ENCODE peak calls at places on chromosome 4, in four cellular contexts. One of them, this sample, is unnamed.

GRCh38 chr4:5036239-5036638 is 15.0 kb upstream of the STK32B start:
- DNase-seq in neuronal stem cell: no peak
- DNase-seq in BE2C: no peak
- DNase-seq in SJCRH30: no peak
- DNase-seq in this sample: peak; percentile 59

GRCh38 chr4:136741468-136741867 is 790.8 kb downstream of the PCDH18 start:
- DNase-seq in BE2C: no peak
- DNase-seq in neuronal stem cell: no peak
- DNase-seq in SJCRH30: no peak
- DNase-seq in this sample: no peak

GRCh38 chr4:52051213-52051614 is at the start of gene SPATA18:
- DNase-seq in neuronal stem cell: no peak
- DNase-seq in BE2C: no peak
- DNase-seq in SJCRH30: no peak
- DNase-seq in this sample: no peak

GRCh38 chr4:86685401-86685800 is 91.3 kb downstream of the PTPN13 start:
- DNase-seq in neuronal stem cell: no peak
- DNase-seq in SJCRH30: no peak
- DNase-seq in BE2C: no peak
- DNase-seq in this sample: peak; percentile 25

GRCh38 chr4:8370835-8371234 is 69.7 kb downstream of the ACOX3 start:
- DNase-seq in SJCRH30: no peak
- DNase-seq in neuronal stem cell: no peak
- DNase-seq in BE2C: no peak
- DNase-seq in this sample: no peak

GRCh38 chr4:110635155-110635479 is 12.2 kb upstream of the PITX2 start:
- DNase-seq in neuronal stem cell: no peak
- DNase-seq in SJCRH30: no peak
- DNase-seq in BE2C: no peak
- DNase-seq in this sample: no peak

GRCh38 chr4:158042591-158043030 is 130.2 kb downstream of the GASK1B start:
- DNase-seq in BE2C: no peak
- DNase-seq in SJCRH30: no peak
- DNase-seq in neuronal stem cell: no peak
- DNase-seq in this sample: peak; percentile 68

GRCh38 chr4:120130786-120131185 is 64.1 kb upstream of the MAD2L1 start:
- DNase-seq in BE2C: no peak
- DNase-seq in SJCRH30: no peak
- DNase-seq in neuronal stem cell: no peak
- DNase-seq in this sample: no peak

GRCh38 chr4:109921384-109921808 is 8.7 kb downstream of the EGF start:
- DNase-seq in neuronal stem cell: peak; percentile 72
- DNase-seq in BE2C: no peak
- DNase-seq in SJCRH30: peak; percentile 9
- DNase-seq in this sample: peak; percentile 93

GRCh38 chr4:8323947-8324555 is 54.5 kb downstream of the HTRA3 start:
- DNase-seq in BE2C: peak; percentile 1
- DNase-seq in SJCRH30: no peak
- DNase-seq in neuronal stem cell: no peak
- DNase-seq in this sample: no peak

GRCh38 chr4:76622126-76622525 is 187.1 kb downstream of the SHROOM3 start:
- DNase-seq in SJCRH30: no peak
- DNase-seq in BE2C: no peak
- DNase-seq in neuronal stem cell: no peak
- DNase-seq in this sample: no peak

GRCh38 chr4:184114431-184114830 is 103.2 kb downstream of the ENPP6 start:
- DNase-seq in neuronal stem cell: no peak
- DNase-seq in SJCRH30: no peak
- DNase-seq in BE2C: no peak
- DNase-seq in this sample: no peak

GRCh38 chr4:172311682-172312081 is 498.5 kb downstream of the GALNTL6 start:
- DNase-seq in neuronal stem cell: no peak
- DNase-seq in BE2C: no peak
- DNase-seq in SJCRH30: no peak
- DNase-seq in this sample: no peak

GRCh38 chr4:1364217-1364616 is 17.2 kb downstream of the UVSSA start:
- DNase-seq in neuronal stem cell: no peak
- DNase-seq in SJCRH30: no peak
- DNase-seq in BE2C: no peak
- DNase-seq in this sample: no peak

GRCh38 chr4:38785901-38786402 is 3.2 kb upstream of the TLR10 start:
- DNase-seq in SJCRH30: no peak
- DNase-seq in BE2C: no peak
- DNase-seq in neuronal stem cell: no peak
- DNase-seq in this sample: no peak

GRCh38 chr4:153757407-153757806 is 2.4 kb downstream of the RNF175 start:
- DNase-seq in neuronal stem cell: no peak
- DNase-seq in BE2C: no peak
- DNase-seq in SJCRH30: no peak
- DNase-seq in this sample: no peak

GRCh38 chr4:159292137-159292896 is 189.4 kb downstream of the RAPGEF2 start:
- DNase-seq in neuronal stem cell: no peak
- DNase-seq in BE2C: no peak
- DNase-seq in SJCRH30: no peak
- DNase-seq in this sample: no peak

GRCh38 chr4:112266823-112267222 is 18.9 kb downstream of the TIFA start:
- DNase-seq in neuronal stem cell: no peak
- DNase-seq in SJCRH30: no peak
- DNase-seq in BE2C: no peak
- DNase-seq in this sample: no peak

GRCh38 chr4:111675746-111676145 is 469.5 kb upstream of the FAM241A start:
- DNase-seq in neuronal stem cell: no peak
- DNase-seq in SJCRH30: no peak
- DNase-seq in BE2C: no peak
- DNase-seq in this sample: no peak

GRCh38 chr4:57098415-57098814 is 11.8 kb downstream of the IGFBP7 start:
- DNase-seq in SJCRH30: no peak
- DNase-seq in BE2C: no peak
- DNase-seq in neuronal stem cell: no peak
- DNase-seq in this sample: no peak
- H3K4me3 ChIP-seq in SJCRH30: no peak overlapping the region
- H3K4me3 ChIP-seq in BE2C: no peak overlapping the region
- H3K4me3 ChIP-seq in neuronal stem cell: no peak overlapping the region
- H3K4me3 ChIP-seq in this sample: no peak overlapping the region

DNA sequence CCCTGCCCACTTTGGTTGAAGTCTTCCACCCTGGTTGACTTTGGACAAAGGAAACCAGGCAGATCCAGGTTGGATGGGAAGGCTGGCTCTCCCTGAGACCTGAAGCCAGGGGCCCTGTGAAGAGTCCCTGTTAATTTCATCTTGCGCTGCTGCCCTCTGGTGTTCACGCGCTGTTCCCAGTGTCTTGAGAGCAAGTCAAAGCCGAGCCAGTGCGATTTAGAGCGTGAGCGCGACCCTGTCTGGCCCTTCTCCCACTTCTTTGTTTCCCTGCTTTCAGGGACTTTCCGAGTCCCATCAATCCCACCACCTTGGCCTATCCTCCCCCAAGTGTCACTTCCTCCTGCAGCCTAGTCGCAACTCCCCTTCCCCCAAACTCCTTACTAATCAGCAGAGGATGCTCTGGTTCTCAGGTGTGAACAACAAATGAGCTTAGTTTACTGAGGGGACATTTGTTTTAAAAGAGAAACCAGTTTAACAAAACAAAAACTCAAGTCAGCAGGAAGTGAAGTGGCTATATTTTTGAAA is 25.8 kb upstream of the CHRNA9 start:
- DNase-seq in neuronal stem cell: peak; percentile 83
- DNase-seq in SJCRH30: peak; percentile 82
- DNase-seq in BE2C: peak; percentile 90
- DNase-seq in this sample: no peak
- H3K4me3 ChIP-seq in neuronal stem cell: no peak overlapping the region
- H3K4me3 ChIP-seq in SJCRH30: no peak overlapping the region
- H3K4me3 ChIP-seq in BE2C: peak overlapping the region; percentile 30
- H3K4me3 ChIP-seq in this sample: peak overlapping the region; percentile 28

GRCh38 chr4:17576932-17577659 is at the start of gene LAP3:
- DNase-seq in SJCRH30: peak; percentile 93
- DNase-seq in neuronal stem cell: peak; percentile 97
- DNase-seq in BE2C: peak; percentile 97
- DNase-seq in this sample: peak; percentile 79

GRCh38 chr4:17580969-17581368 is 4.0 kb downstream of the LAP3 start:
- DNase-seq in neuronal stem cell: no peak
- DNase-seq in BE2C: no peak
- DNase-seq in SJCRH30: no peak
- DNase-seq in this sample: peak; percentile 31

GRCh38 chr4:17574206-17574605 is 2.8 kb upstream of the LAP3 start:
- DNase-seq in BE2C: no peak
- DNase-seq in neuronal stem cell: no peak
- DNase-seq in SJCRH30: no peak
- DNase-seq in this sample: no peak

GRCh38 chr4:17577660-17578481 is 873 bp downstream of the LAP3 start:
- DNase-seq in neuronal stem cell: no peak
- DNase-seq in BE2C: peak; percentile 38
- DNase-seq in SJCRH30: peak; percentile 22
- DNase-seq in this sample: no peak

DNA sequence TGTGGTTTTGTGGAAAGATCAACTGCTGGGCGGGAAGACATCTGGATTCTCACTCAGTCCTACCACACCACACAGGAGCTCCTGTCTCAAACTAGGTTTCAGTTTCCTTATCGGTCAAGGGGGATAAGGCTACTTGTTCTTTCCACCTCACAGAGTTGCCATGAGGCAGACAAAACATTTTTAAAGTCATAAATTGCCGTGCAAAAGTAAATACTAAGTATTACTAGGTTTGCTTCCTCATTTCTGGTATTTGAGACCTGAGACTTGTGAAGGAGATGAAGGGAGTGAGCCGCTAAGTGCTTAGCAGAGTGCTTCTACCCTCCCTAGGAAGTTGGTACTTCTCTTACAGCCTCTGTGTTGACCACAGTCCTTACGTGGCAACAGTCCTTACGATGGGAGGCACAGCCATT is 1.5 kb downstream of the LAP3 start:
- DNase-seq in BE2C: no peak
- DNase-seq in neuronal stem cell: no peak
- DNase-seq in SJCRH30: no peak
- DNase-seq in this sample: no peak
- H3K4me3 ChIP-seq in BE2C: peak overlapping the region; percentile 73
- H3K4me3 ChIP-seq in neuronal stem cell: no peak overlapping the region
- H3K4me3 ChIP-seq in SJCRH30: peak overlapping the region; percentile 60
- H3K4me3 ChIP-seq in this sample: peak overlapping the region; percentile 78

DNA sequence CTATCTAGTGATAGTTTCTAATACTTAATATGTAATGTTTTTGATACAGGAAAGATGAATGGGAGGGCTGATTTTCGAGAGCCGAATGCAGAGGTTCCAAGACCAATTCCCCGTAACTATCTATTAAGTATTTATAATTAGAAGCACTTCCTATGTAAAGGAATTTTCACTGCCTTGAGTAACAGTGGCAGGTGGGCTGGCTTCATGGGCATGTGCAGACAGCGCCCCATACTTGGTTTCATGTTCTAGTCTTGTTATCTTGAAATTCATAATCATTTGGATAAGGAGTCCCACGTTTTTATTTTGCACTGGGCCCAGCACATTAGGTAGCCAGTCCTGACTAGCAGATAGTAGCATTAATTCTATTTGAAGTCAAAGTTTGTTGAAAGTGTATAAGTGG is 1.7 kb downstream of the OCIAD1 start:
- DNase-seq in SJCRH30: peak; percentile 86
- DNase-seq in neuronal stem cell: no peak
- DNase-seq in BE2C: no peak
- DNase-seq in this sample: no peak
- H3K4me3 ChIP-seq in SJCRH30: peak overlapping the region; percentile 90
- H3K4me3 ChIP-seq in neuronal stem cell: no peak overlapping the region
- H3K4me3 ChIP-seq in BE2C: peak overlapping the region; percentile 98
- H3K4me3 ChIP-seq in this sample: no peak overlapping the region

GRCh38 chr4:21948347-21949072 is at the start of gene KCNIP4:
- DNase-seq in SJCRH30: no peak
- DNase-seq in BE2C: peak; percentile 37
- DNase-seq in neuronal stem cell: peak; percentile 63
- DNase-seq in this sample: no peak
- H3K4me3 ChIP-seq in SJCRH30: no peak within 1 kb of the TSS
- H3K4me3 ChIP-seq in BE2C: peak within 1 kb of the TSS; percentile 16
- H3K4me3 ChIP-seq in neuronal stem cell: peak within 1 kb of the TSS; percentile 81
- H3K4me3 ChIP-seq in this sample: peak within 1 kb of the TSS; percentile 41

DNA sequence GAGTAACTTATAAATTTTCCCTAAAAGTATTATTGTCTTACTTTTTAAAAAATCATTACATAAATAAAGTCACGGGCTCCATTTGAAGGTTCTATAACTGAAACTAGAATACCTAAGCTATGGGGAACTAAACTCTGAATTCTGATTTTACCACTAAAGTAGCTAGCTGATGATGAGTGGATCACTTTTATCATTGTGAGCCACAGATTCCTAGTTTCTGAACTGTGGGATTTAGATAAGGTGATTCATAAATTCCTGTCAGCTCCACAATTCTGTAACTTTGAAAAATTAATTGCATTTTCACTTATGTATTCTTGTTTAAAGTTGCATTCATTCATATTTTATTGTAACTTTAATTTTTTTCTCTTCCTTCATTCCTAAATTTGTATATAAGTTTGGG is 540.9 kb downstream of the GBA3 start:
- DNase-seq in BE2C: no peak
- DNase-seq in neuronal stem cell: no peak
- DNase-seq in SJCRH30: no peak
- DNase-seq in this sample: no peak
- H3K4me3 ChIP-seq in BE2C: no peak overlapping the region
- H3K4me3 ChIP-seq in neuronal stem cell: no peak overlapping the region
- H3K4me3 ChIP-seq in SJCRH30: no peak overlapping the region
- H3K4me3 ChIP-seq in this sample: no peak overlapping the region

This sample was measured in AG09309.